ENCODE peak calls at places on chromosomes 16 and 17, in five cellular contexts. H, V, Q, P and A are unnamed samples.

GRCh38 chr16:66913081-66913480 is 5.6 kb downstream of the CDH16 start:
- DNase-seq in H (no peak), V (no peak), Q (no peak), P (no peak), A (no peak)

GRCh38 chr16:50273888-50274770 is 7.8 kb downstream of the ADCY7 start:
- DNase-seq in H (no peak), V (no peak), Q (no peak), P (peak), A (no peak)

GRCh38 chr16:2027024-2028010 is 615 bp downstream of the NHERF2 start:
- DNase-seq in H (no peak), V (peak), Q (no peak), P (peak), A (peak)

GRCh38 chr17:51673066-51673465 is 412.7 kb downstream of the UTP18 start:
- DNase-seq in H (no peak), V (no peak), Q (no peak), P (no peak), A (no peak)

GRCh38 chr16:67421030-67421429 is 4.8 kb upstream of the ZDHHC1 start:
- DNase-seq in H (no peak), V (no peak), Q (no peak), P (no peak), A (no peak)

GRCh38 chr16:67356372-67356771 is 29.8 kb downstream of the LRRC36 start:
- DNase-seq in H (no peak), V (no peak), Q (no peak), P (no peak), A (no peak)

GRCh38 chr16:17282247-17282646 is 188.5 kb downstream of the XYLT1 start:
- DNase-seq in H (no peak), V (no peak), Q (no peak), P (no peak), A (no peak)

GRCh38 chr16:901715-902601 is 68.8 kb downstream of the LMF1 start:
- DNase-seq in H (no peak), V (peak), Q (no peak), P (no peak), A (peak)

GRCh38 chr16:1763521-1764511 is 7.5 kb downstream of the NME3 start:
- DNase-seq in H (no peak), V (peak), Q (no peak), P (peak), A (no peak)

GRCh38 chr17:34241062-34241461 is 14.0 kb upstream of the CCL2 start:
- DNase-seq in H (no peak), V (no peak), Q (no peak), P (no peak), A (peak)

GRCh38 chr17:7415784-7416183 is 4.3 kb upstream of the SPEM1 start:
- DNase-seq in H (no peak), V (peak), Q (no peak), P (no peak), A (no peak)

GRCh38 chr17:73625975-73626706 is 18.1 kb downstream of the SDK2 start:
- DNase-seq in H (no peak), V (peak), Q (no peak), P (no peak), A (no peak)

GRCh38 chr16:81703177-81704155 is 75.6 kb upstream of the PLCG2 start:
- DNase-seq in H (peak), V (no peak), Q (no peak), P (no peak), A (peak)
- H3K4me3 ChIP-seq in H (peak), V (no peak), Q (no peak), P (no peak), A (no peak)

GRCh38 chr17:77965354-77965753 is 6.9 kb downstream of the TNRC6C start:
- DNase-seq in H (no peak), V (no peak), Q (no peak), P (no peak), A (no peak)

GRCh38 chr17:77962349-77962748 is 3.8 kb downstream of the TNRC6C start:
- DNase-seq in H (no peak), V (no peak), Q (no peak), P (no peak), A (no peak)

GRCh38 chr17:77961741-77962140 is 3.2 kb downstream of the TNRC6C start:
- DNase-seq in H (no peak), V (no peak), Q (no peak), P (no peak), A (no peak)

GRCh38 chr17:77966476-77966875 is 8.0 kb downstream of the TNRC6C start:
- DNase-seq in H (no peak), V (no peak), Q (no peak), P (no peak), A (no peak)

DNA sequence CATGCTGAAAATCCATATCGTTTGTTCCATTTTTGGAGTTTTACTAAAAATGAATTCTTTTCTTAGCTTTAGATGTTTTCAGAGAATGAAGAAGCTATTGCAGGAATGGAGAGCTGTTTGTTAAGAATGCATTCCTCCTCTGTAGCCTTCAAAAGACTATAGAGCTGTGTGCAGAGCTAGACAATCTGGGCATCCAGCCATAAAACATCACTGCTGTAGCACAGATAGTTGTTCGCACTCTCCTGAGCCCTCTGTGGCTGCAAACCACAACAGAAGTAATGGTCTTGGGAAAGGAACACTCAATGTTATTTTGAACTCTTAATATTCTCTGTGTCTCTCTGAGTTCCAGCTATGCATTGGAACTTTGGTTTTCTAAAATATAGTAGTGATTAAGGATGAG is 4.9 kb downstream of the TNRC6C start:
- DNase-seq in H (no peak), V (no peak), Q (no peak), P (peak), A (peak)
- TF ChIP-seq POLR2A in H (no peak), V (no peak), Q (no peak), P (no peak), A (no peak)

GRCh38 chr17:81386141-81386645 is 9.1 kb upstream of the BAHCC1 start:
- DNase-seq in H (no peak), V (no peak), Q (no peak), P (no peak), A (no peak)
- H3K4me3 ChIP-seq in H (peak), V (no peak), Q (no peak), P (peak), A (peak)

DNA sequence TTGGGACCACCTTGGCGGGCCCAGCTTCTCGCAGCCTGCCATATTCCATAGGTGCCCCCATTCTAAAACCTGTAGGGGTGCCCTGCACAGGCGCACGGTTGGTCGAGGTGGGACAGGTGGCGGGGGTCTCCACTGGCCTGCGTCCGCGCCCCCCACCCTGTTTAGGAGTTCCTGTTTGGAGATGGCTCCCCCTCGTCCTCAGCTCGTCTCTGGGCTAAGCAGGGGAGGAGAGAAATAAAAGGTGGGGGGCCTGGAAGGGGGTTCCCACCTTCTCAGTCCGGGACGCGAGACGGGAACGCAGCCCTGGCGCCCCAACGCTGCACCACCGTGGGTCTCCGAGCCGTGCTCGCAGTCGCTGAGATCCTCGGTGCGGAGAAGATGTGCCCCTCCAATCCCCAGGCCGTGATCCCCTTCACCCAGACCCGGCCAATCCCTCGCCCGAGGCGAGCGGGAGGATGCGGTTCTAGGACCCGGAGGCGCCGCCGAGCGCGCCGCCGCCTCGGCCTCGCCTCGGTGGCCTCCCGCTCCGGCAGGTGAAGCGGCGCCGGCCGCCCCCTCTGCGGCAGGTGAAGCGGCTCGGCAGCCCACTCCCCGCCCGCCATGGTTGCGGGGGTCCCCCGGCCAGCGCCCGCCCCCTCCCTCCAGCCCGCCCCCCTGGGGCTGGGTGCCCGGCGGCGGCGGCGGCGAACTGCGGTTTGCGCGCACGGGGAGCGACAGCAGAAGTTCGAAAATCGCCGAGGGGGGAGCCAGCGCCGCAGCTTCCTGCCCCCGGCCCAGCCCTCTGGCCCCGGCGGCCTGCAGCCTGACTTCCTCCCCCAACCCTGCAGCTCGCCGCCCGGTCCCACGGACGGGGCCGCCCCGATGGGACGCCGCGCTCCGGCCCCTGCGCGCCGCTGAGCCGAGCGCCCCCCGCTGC is at the start of gene FMNL1:
- DNase-seq in H (no peak), V (peak), Q (peak), P (peak), A (peak)
- TF ChIP-seq POLR2A in H (no peak), V (no peak), Q (no peak), P (no peak), A (no peak)

DNA sequence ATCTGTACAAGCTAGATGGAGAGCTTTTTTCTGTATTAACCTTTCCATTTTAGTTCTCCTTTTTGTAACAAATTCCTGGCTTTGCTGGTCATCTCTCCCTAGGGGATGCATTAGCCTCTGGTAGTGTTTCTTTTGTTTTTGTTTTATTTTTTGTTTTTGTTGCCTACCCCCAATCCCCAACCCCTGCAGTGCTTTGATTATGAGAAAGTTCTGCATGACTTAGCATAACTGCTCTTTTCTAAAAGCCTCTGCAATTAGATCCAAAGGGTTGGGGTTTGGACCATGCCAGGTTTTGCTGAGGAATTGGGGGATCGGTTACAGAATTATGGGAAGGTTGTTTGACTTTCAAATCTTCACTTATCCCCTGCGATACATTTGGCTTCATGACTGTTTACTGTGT is 98.2 kb downstream of the ADAMTS18 start:
- DNase-seq in H (no peak), V (no peak), Q (no peak), P (no peak), A (no peak)
- H3K4me3 ChIP-seq in H (no peak), V (no peak), Q (no peak), P (no peak), A (no peak)

DNA sequence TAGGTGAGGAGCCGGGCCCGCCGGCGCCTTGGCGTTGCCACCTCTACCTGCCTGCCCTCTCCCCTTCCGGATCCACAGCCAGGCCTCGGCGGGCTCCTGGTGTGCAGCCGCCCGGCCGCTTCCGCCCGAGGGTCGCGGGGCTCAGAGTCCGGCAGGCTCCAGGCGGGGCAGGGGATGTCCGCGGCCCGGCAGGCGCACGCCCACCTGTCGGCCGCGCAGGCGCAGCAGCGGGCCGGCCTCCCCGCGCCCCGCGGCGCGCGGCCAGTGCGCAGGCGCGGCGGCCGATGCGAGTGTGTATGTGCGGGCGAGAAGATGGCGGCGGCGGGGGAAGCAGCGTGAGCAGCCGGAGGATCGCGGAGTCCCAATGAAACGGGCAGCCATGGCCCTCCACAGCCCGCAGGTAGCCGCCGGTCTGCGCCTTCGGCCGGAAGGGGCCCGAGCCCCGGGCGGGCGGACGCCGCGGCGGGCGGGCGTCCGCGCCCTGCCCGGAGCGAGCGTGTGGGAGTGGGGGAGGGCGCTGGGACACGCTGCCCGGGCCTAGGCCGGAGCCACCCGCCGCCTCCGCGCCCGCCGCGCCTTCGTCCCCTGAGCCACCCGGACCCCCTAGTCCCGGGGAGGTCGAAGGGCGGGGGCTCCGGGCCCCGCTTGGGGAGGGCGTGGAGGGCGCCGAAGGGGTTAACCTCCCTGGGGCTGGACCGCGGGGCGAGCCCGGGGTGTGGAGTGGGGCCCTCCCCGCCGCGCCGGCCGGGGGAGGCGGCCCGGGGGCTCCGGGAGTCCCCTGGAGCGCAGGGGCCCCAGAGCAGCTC is at the start of gene USP10:
- DNase-seq in H (peak), V (peak), Q (peak), P (peak), A (peak)
- TF ChIP-seq POLR2A in H (peak), V (no peak), Q (no peak), P (peak), A (no peak)

DNA sequence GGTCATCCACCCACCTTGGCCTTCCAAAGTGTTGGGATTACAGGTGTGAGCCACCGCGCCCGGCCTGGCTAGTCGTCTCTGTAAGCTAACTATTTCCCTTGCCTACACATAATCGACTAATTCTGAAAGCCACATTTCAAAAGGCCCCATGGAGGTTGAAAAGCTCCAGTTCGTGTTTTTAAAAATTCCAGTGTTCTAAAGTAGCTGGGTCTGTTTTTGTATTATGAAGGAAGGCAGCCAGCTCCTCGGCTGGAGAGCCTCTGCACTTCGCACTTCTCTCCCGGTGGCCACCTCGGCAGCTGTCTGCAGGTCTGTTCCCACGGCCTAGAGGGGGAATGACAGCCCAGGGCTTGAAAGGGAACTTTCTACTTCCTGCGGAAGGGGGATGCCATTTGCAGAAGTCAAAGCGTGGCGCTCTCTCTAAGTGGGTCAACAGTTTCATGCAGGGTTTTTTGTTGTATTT is 16.9 kb downstream of the HASPIN start:
- DNase-seq in H (no peak), V (no peak), Q (no peak), P (no peak), A (no peak)
- H3K4me3 ChIP-seq in H (no peak), V (no peak), Q (no peak), P (no peak), A (no peak)

DNA sequence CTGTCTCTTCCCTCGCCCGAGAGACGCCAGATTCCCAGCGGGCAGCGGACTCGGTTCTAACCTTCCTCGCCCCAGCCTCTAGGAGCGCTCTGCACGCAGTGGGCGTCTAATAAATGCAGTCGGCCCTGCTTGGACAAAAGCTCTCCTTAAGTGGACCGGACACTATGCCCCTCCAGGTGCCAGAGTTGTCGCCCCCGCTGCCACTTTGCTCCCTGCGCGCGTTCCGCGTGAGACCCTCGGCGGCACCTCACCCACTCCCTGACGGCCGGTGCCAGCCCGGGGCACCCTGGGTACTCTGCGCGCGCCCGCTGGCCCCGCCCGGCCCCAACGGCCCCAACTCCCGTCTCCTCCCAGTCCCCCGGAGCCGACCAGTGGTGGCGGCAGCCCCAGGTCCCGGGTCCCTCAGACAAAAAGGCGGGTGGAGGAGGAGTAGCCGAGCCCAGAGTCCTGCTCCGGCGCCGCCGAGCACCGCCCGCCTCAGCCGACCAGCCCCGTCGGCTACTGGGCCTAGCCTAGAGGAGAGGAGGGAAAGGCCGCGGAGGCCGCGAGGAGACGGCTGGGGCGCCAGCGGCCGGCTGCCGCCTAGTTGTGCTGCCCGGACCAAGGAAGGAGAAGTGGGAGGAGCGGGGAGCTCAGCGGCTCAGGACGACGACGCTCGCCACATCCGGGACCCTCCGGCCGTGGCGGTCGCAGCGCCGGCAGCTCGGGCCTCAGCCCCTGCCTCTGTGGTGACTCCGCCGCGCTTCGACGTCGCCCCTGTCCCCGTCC is 123.0 kb downstream of the GOSR1 start:
- DNase-seq in H (peak), V (peak), Q (peak), P (no peak), A (peak)
- TF ChIP-seq POLR2A in H (peak), V (no peak), Q (no peak), P (no peak), A (no peak)